ENCODE peak calls at places on chromosomes 12 and 14, in eight cellular contexts. C is GM04504; I is immature natural killer cell; D is skeletal muscle cell; W is Jurkat, Clone E6-1; O is stimulated activated CD4-positive, alpha-beta T cell treated with anti-CD3 and anti-CD28 coated beads, TNF-alpha, amount 100 ng/mL, for 48 hours; F is nephron progenitor cell; L is transverse colon. M is an unnamed sample.
A peak's percentile ranks its signal among the peaks of the same experiment; 100 is the strongest.

GRCh38 chr12:53543539-53543938 is 36.3 kb upstream of the NPFF start:
- DNase-seq in F (peak; percentile 38), C (peak; percentile 44), I (peak; percentile 1), O (peak; percentile 24), L (peak; percentile 51), W (peak; percentile 75), D (no peak), M (peak; percentile 63)

GRCh38 chr12:120713861-120714482 is 3.7 kb downstream of the UNC119B start:
- DNase-seq in L (peak; percentile 72), W (peak; percentile 87), C (peak; percentile 56), I (peak; percentile 71), O (peak; percentile 72), D (peak; percentile 35), F (peak; percentile 75), M (no peak)

GRCh38 chr12:122452701-122453285 is 30.3 kb upstream of the CLIP1 start:
- DNase-seq in F (no peak), O (no peak), D (no peak), W (no peak), L (no peak), C (no peak), I (no peak), M (no peak)

GRCh38 chr12:105342464-105342863 is 12.0 kb downstream of the C12orf75 start:
- DNase-seq in C (no peak), I (no peak), F (no peak), D (no peak), O (no peak), W (no peak), L (no peak), M (no peak)

GRCh38 chr12:95982602-95983001 is 13.5 kb downstream of the HAL start:
- DNase-seq in D (no peak), C (no peak), W (no peak), L (no peak), O (no peak), F (no peak), I (no peak), M (no peak)

GRCh38 chr14:99508896-99509629 is 27.9 kb downstream of the CCNK start:
- DNase-seq in D (no peak), W (peak; percentile 3), L (no peak), C (no peak), F (no peak), O (no peak), I (no peak), M (no peak)

GRCh38 chr14:78752789-78753188 is 582.6 kb downstream of the NRXN3 start:
- DNase-seq in W (no peak), O (no peak), F (no peak), I (no peak), L (peak; percentile 14), C (no peak), D (no peak), M (no peak)

GRCh38 chr14:30779210-30779609 is 95.1 kb upstream of the COCH start:
- DNase-seq in I (no peak), O (no peak), D (no peak), W (no peak), L (no peak), F (no peak), C (no peak), M (no peak)

GRCh38 chr12:92294676-92295440 is 149.2 kb upstream of the BTG1 start:
- DNase-seq in W (no peak), F (no peak), L (no peak), O (no peak), I (no peak), D (no peak), C (no peak), M (no peak)

GRCh38 chr12:124852329-124852831 is 11.3 kb downstream of the SCARB1 start:
- DNase-seq in D (no peak), F (no peak), L (peak; percentile 62), O (no peak), C (no peak), W (no peak), I (peak; percentile 13), M (peak; percentile 87)

GRCh38 chr12:8941691-8942478 is 7.6 kb downstream of the M6PR start:
- DNase-seq in D (no peak), I (no peak), W (no peak), O (no peak), F (no peak), L (no peak), C (no peak), M (no peak)

GRCh38 chr14:71266994-71267636 is 359.9 kb downstream of the PCNX1 start:
- DNase-seq in I (no peak), C (no peak), W (no peak), D (peak; percentile 82), F (no peak), O (no peak), L (no peak), M (no peak)

GRCh38 chr12:76030378-76031080 is 1.0 kb downstream of the PHLDA1 start:
- DNase-seq in O (no peak), W (no peak), F (peak; percentile 40), C (no peak), L (peak; percentile 24), D (no peak), I (peak; percentile 68), M (peak; percentile 79)

GRCh38 chr12:21662122-21662792 is 4.6 kb upstream of the LDHB start:
- DNase-seq in I (no peak), W (no peak), C (no peak), O (no peak), D (no peak), L (no peak), F (no peak), M (no peak)

GRCh38 chr12:45409966-45410365 is 194.1 kb downstream of the ANO6 start:
- DNase-seq in L (no peak), I (no peak), F (no peak), D (peak; percentile 35), W (no peak), O (no peak), C (peak; percentile 61), M (peak; percentile 64)

GRCh38 chr14:33848706-33849454 is 102.0 kb downstream of the EGLN3 start:
- DNase-seq in C (peak; percentile 20), O (no peak), D (no peak), L (peak; percentile 78), I (no peak), W (no peak), F (peak; percentile 79), M (peak; percentile 77)

GRCh38 chr14:65187421-65188049 is 85.2 kb upstream of the MAX start:
- DNase-seq in L (no peak), W (no peak), F (no peak), C (no peak), O (no peak), I (no peak), D (no peak), M (no peak)

GRCh38 chr14:61260939-61261776 is 20.0 kb downstream of the TMEM30B start:
- DNase-seq in C (peak; percentile 79), D (peak; percentile 79), F (no peak), L (no peak), W (no peak), O (no peak), I (no peak), M (peak; percentile 46)

GRCh38 chr14:95264271-95264973 is 55.3 kb downstream of the CLMN start:
- DNase-seq in W (no peak), O (no peak), D (no peak), I (no peak), F (no peak), C (no peak), L (no peak), M (no peak)

GRCh38 chr12:12474471-12474928 is 88.2 kb downstream of the DUSP16 start:
- DNase-seq in I (no peak), C (no peak), O (no peak), D (no peak), F (no peak), L (no peak), W (no peak), M (no peak)

GRCh38 chr14:24317141-24317927 is 6.0 kb downstream of the LTB4R start:
- DNase-seq in I (no peak), W (no peak), L (no peak), O (no peak), F (no peak), D (no peak), C (no peak), M (no peak)

M was measured in aorta.